ENCODE peak calls at places on chromosomes 6 and 20, in seven cellular contexts. S is mesenchymal stem cell, Z is neuronal stem cell, C is GM23248, W is fibroblast of lung, J is K562, N is H1. L is an unnamed sample.

GRCh38 chr6:24193364-24193763 is 67.3 kb downstream of the NRSN1 start:
- DNase-seq in N (no peak), S (no peak), C (no peak), Z (no peak), W (no peak), J (no peak), L (no peak)

GRCh38 chr6:118567974-118568373 is 19.9 kb downstream of the PLN start:
- DNase-seq in C (no peak), N (no peak), J (no peak), Z (no peak), W (no peak), S (no peak), L (no peak)

GRCh38 chr6:169990095-169991030 is 238.9 kb downstream of the ERMARD start:
- DNase-seq in J (no peak), N (no peak), W (no peak), Z (no peak), S (no peak), C (no peak), L (no peak)

GRCh38 chr6:41563060-41563776 is 17.0 kb downstream of the FOXP4 start:
- DNase-seq in N (no peak), W (no peak), S (no peak), Z (no peak), C (no peak), J (no peak), L (no peak)

GRCh38 chr6:85291326-85291725 is 158.6 kb upstream of the NT5E start:
- DNase-seq in J (no peak), Z (no peak), W (no peak), C (no peak), S (no peak), N (no peak), L (no peak)

GRCh38 chr20:43670423-43670822 is 3.5 kb downstream of the MYBL2 start:
- DNase-seq in Z (no peak), J (no peak), N (no peak), S (no peak), W (no peak), C (no peak), L (no peak)

GRCh38 chr20:52305843-52306242 is 114.3 kb upstream of the ZFP64 start:
- DNase-seq in J (no peak), Z (no peak), S (no peak), N (no peak), C (no peak), W (no peak), L (no peak)

GRCh38 chr6:120615238-120615637 is 719.0 kb downstream of the TBC1D32 start:
- DNase-seq in N (no peak), W (no peak), C (no peak), S (no peak), Z (no peak), J (no peak), L (no peak)

GRCh38 chr20:45306431-45306982 is at the start of gene RBPJL:
- DNase-seq in W (no peak), C (peak; percentile 37), S (peak; percentile 17), Z (no peak), J (peak; percentile 81), N (peak; percentile 91), L (no peak)

GRCh38 chr20:60057866-60058807 is 99.9 kb downstream of the CDH26 start:
- DNase-seq in Z (peak; percentile 15), S (peak; percentile 77), N (peak; percentile 61), J (no peak), W (peak; percentile 72), C (no peak), L (no peak)

GRCh38 chr20:58112017-58112781 is 116.3 kb downstream of the ANKRD60 start:
- DNase-seq in C (peak; percentile 76), Z (no peak), J (no peak), N (no peak), W (peak; percentile 86), S (no peak), L (peak; percentile 96)

GRCh38 chr20:44896583-44896982 is 11.1 kb downstream of the YWHAB start:
- DNase-seq in S (peak; percentile 33), C (peak; percentile 39), J (no peak), Z (no peak), N (no peak), W (no peak), L (no peak)

GRCh38 chr6:145809785-145810184 is 4.8 kb downstream of the FBXO30 start:
- DNase-seq in S (peak; percentile 54), W (peak; percentile 60), N (no peak), C (peak; percentile 74), Z (no peak), J (no peak), L (peak; percentile 17)

GRCh38 chr6:21200056-21200870 is 393.3 kb upstream of the SOX4 start:
- DNase-seq in C (no peak), W (peak; percentile 20), J (no peak), N (no peak), S (peak; percentile 7), Z (no peak), L (no peak)

GRCh38 chr6:113735487-113735886 is 121.7 kb upstream of the MARCKS start:
- DNase-seq in Z (no peak), J (no peak), W (no peak), N (no peak), S (no peak), C (no peak), L (no peak)

GRCh38 chr20:1185316-1185741 is 548 bp upstream of the TMEM74B start:
- DNase-seq in Z (peak; percentile 26), W (no peak), C (peak; percentile 21), N (no peak), J (peak; percentile 80), S (peak; percentile 13), L (no peak)

GRCh38 chr6:33505544-33506330 is 51.4 kb downstream of the ZBTB9 start:
- DNase-seq in W (peak; percentile 7), S (no peak), N (no peak), J (no peak), C (no peak), Z (no peak), L (no peak)

GRCh38 chr6:131519670-131520436 is 53.2 kb upstream of the ARG1 start:
- DNase-seq in J (peak; percentile 23), N (peak; percentile 62), S (peak; percentile 46), C (peak; percentile 68), W (peak; percentile 38), Z (no peak), L (peak; percentile 29)

GRCh38 chr6:154154389-154154967 is 115.4 kb downstream of the OPRM1 start:
- DNase-seq in Z (peak; percentile 61), S (peak; percentile 69), J (peak; percentile 49), N (no peak), C (peak; percentile 77), W (peak; percentile 59), L (peak; percentile 21)

GRCh38 chr6:40350193-40350941 is 236.8 kb downstream of the LRFN2 start:
- DNase-seq in S (no peak), W (no peak), C (no peak), N (peak; percentile 27), J (no peak), Z (no peak), L (no peak)

GRCh38 chr6:1856381-1856780 is 246.7 kb downstream of the FOXC1 start:
- DNase-seq in S (peak; percentile 5), C (peak; percentile 2), J (no peak), W (peak; percentile 39), N (no peak), Z (no peak), L (peak; percentile 61)

GRCh38 chr6:44665683-44666082 is 278.2 kb downstream of the CDC5L start:
- DNase-seq in J (no peak), W (no peak), C (no peak), N (no peak), Z (no peak), S (no peak), L (no peak)

GRCh38 chr6:44663860-44664584 is 276.5 kb downstream of the CDC5L start:
- DNase-seq in C (peak; percentile 45), Z (no peak), W (no peak), S (no peak), J (no peak), N (no peak), L (no peak)

GRCh38 chr6:44664716-44665115 is 277.2 kb downstream of the CDC5L start:
- DNase-seq in W (peak; percentile 82), Z (no peak), J (no peak), N (no peak), C (peak; percentile 49), S (peak; percentile 35), L (no peak)

GRCh38 chr6:44666324-44666723 is 278.8 kb downstream of the CDC5L start:
- DNase-seq in J (no peak), S (no peak), C (no peak), N (peak; percentile 33), Z (no peak), W (no peak), L (no peak)

DNA sequence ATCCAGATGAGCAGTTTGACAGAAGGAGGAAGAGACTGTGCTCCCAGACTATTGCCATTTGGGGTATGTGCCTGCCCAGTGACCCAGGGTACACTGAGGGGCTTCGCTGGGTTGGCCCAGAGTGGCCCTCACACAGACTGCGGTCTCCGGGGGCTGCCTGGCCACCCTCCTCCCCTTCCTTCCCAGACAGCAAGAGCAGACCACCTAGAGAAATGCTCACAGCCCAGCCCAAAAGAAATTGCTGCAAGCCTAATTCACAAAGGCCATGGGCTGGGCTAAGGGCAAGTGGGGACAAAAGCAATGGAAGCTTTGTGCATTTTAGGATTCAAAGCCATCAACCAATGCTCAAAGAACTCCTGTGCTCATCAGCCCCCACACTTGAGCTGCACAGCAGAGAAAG is 277.6 kb downstream of the CDC5L start:
- DNase-seq in S (no peak), Z (no peak), J (no peak), N (no peak), W (no peak), C (no peak), L (no peak)
- H3K9ac ChIP-seq in S (no peak overlapping the region), Z (no peak overlapping the region), J (no peak overlapping the region), N (no peak overlapping the region), W (no peak overlapping the region), C (no peak overlapping the region), L (no peak overlapping the region)

GRCh38 chr20:49870261-49870660 is 45.1 kb downstream of the SPATA2 start:
- DNase-seq in S (no peak), J (no peak), W (no peak), C (no peak), N (no peak), Z (no peak), L (no peak)
- H3K4me2 ChIP-seq in S (no peak overlapping the region), J (no peak overlapping the region), W (no peak overlapping the region), C (no peak overlapping the region), N (no peak overlapping the region), Z (no peak overlapping the region), L (no peak overlapping the region)

GRCh38 chr6:13425270-13425905 is 62.0 kb downstream of the GFOD1 start:
- DNase-seq in C (no peak), Z (no peak), W (no peak), J (no peak), N (no peak), S (no peak), L (no peak)

GRCh38 chr6:13427838-13428527 is 59.4 kb downstream of the GFOD1 start:
- DNase-seq in C (no peak), N (no peak), W (no peak), Z (no peak), S (no peak), J (no peak), L (no peak)

GRCh38 chr6:13425971-13426931 is 61.1 kb downstream of the GFOD1 start:
- DNase-seq in C (peak; percentile 79), J (no peak), W (peak; percentile 88), Z (no peak), S (no peak), N (no peak), L (peak; percentile 68)

GRCh38 chr6:13428528-13429405 is 58.6 kb downstream of the GFOD1 start:
- DNase-seq in W (no peak), C (no peak), S (no peak), Z (no peak), N (no peak), J (no peak), L (no peak)

GRCh38 chr6:13427346-13427745 is 60.1 kb downstream of the GFOD1 start:
- DNase-seq in W (no peak), J (no peak), N (no peak), C (no peak), Z (no peak), S (no peak), L (no peak)
- H3K4me3 ChIP-seq in W (no peak overlapping the region), J (no peak overlapping the region), N (no peak overlapping the region), C (no peak overlapping the region), Z (no peak overlapping the region), S (no peak overlapping the region), L (no peak overlapping the region)

GRCh38 chr6:28553986-28554881 is 28.6 kb downstream of the GPX5 start:
- DNase-seq in W (no peak), J (peak; percentile 37), C (no peak), Z (no peak), S (no peak), N (no peak), L (no peak)
- H3K9ac ChIP-seq in W (no peak overlapping the region), J (peak overlapping the region; percentile 86), C (no peak overlapping the region), Z (no peak overlapping the region), S (no peak overlapping the region), N (peak overlapping the region; percentile 10), L (no peak overlapping the region)